ENCODE peak calls at places on chromosomes 11 and 22, in nine cellular contexts. D is EL; Q is activated CD8-positive, alpha-beta memory T cell treated with anti-CD3 and anti-CD28 coated beads for 48 hours; G is stromal cell of bone marrow; W is stimulated activated naive CD4-positive, alpha-beta T cell; F is NCI-H1436 treated with DMSO at 0.1 percent for 48 hours; J is stimulated activated CD8-positive, alpha-beta memory T cell treated with anti-CD3 and anti-CD28 coated beads, Interleukin-7, amount 100 ng/mL, for 1 hour; U is cardiac muscle cell; C is activated T-cell treated with anti-CD3 and anti-CD28 coated beads for 48 hours. N is an unnamed sample.

GRCh38 chr11:20913113-20913512 is 243.7 kb downstream of the NELL1 start:
- DNase-seq in D (no peak), Q (no peak), G (no peak), W (no peak), F (no peak), J (no peak), U (no peak), C (no peak), N (no peak)

GRCh38 chr11:98616256-98616655 is 404.5 kb upstream of the CNTN5 start:
- DNase-seq in D (no peak), Q (no peak), G (no peak), W (no peak), F (no peak), J (no peak), U (peak), C (no peak), N (no peak)

GRCh38 chr22:20178922-20179227 is 28.0 kb upstream of the CCDC188 start:
- DNase-seq in D (no peak), Q (no peak), G (no peak), W (no peak), F (no peak), J (no peak), U (no peak), C (no peak), N (no peak)

GRCh38 chr11:8055836-8056526 is 25.0 kb upstream of the TUB start:
- DNase-seq in D (no peak), Q (no peak), G (no peak), W (no peak), F (no peak), J (no peak), U (no peak), C (no peak), N (no peak)

GRCh38 chr11:31628111-31628510 is 118.5 kb downstream of the ELP4 start:
- DNase-seq in D (no peak), Q (no peak), G (no peak), W (no peak), F (no peak), J (no peak), U (no peak), C (no peak), N (no peak)

GRCh38 chr22:40920526-40920925 is 30.7 kb upstream of the RBX1 start:
- DNase-seq in D (no peak), Q (no peak), G (peak), W (no peak), F (no peak), J (no peak), U (no peak), C (no peak), N (no peak)

GRCh38 chr11:68843052-68843561 is 1.4 kb upstream of the CPT1A start:
- DNase-seq in D (peak), Q (peak), G (no peak), W (peak), F (no peak), J (no peak), U (peak), C (peak), N (no peak)

GRCh38 chr11:31986201-31986889 is 104.5 kb upstream of the RCN1 start:
- DNase-seq in D (no peak), Q (no peak), G (no peak), W (no peak), F (no peak), J (no peak), U (no peak), C (no peak), N (no peak)

GRCh38 chr22:35575116-35575748 is 34.6 kb downstream of the RASD2 start:
- DNase-seq in D (no peak), Q (no peak), G (no peak), W (no peak), F (peak), J (no peak), U (no peak), C (no peak), N (no peak)

GRCh38 chr11:29527391-29527936 is 489.4 kb downstream of the KCNA4 start:
- DNase-seq in D (peak), Q (no peak), G (peak), W (no peak), F (no peak), J (no peak), U (peak), C (no peak), N (no peak)

GRCh38 chr11:116837231-116838091 is at the start of gene APOA1:
- DNase-seq in D (no peak), Q (no peak), G (no peak), W (no peak), F (no peak), J (no peak), U (peak), C (no peak), N (no peak)

GRCh38 chr22:45548991-45549736 is 46.5 kb downstream of the FBLN1 start:
- DNase-seq in D (peak), Q (no peak), G (peak), W (no peak), F (no peak), J (no peak), U (peak), C (no peak), N (no peak)

GRCh38 chr11:17793642-17794170 is 59.1 kb downstream of the KCNC1 start:
- DNase-seq in D (no peak), Q (no peak), G (no peak), W (no peak), F (no peak), J (no peak), U (no peak), C (no peak), N (no peak)

GRCh38 chr11:13302440-13302958 is 24.9 kb downstream of the BMAL1 start:
- DNase-seq in D (no peak), Q (no peak), G (no peak), W (no peak), F (no peak), J (no peak), U (no peak), C (no peak), N (no peak)